ENCODE peak calls at places on chromosome 13, in four cellular contexts. P is osteocyte, C is cardiac septum, I is SK-N-SH. H is an unnamed sample.

GRCh38 chr13:63449549-63449948 is 2033.9 kb upstream of the PCDH20 start:
- DNase-seq in P (no peak), C (no peak), I (no peak), H (no peak)

GRCh38 chr13:113588394-113589111 is 4.0 kb downstream of the TFDP1 start:
- DNase-seq in P (peak; percentile 63), C (peak; percentile 41), I (no peak), H (no peak)

GRCh38 chr13:103243495-103243894 is 177.3 kb upstream of the SLC10A2 start:
- DNase-seq in P (no peak), C (no peak), I (no peak), H (no peak)

GRCh38 chr13:51645154-51645650 is 60.9 kb downstream of the WDFY2 start:
- DNase-seq in P (no peak), C (no peak), I (no peak), H (no peak)

GRCh38 chr13:93987458-93987857 is 492.0 kb downstream of the DCT start:
- DNase-seq in P (no peak), C (no peak), I (no peak), H (no peak)

GRCh38 chr13:33676700-33677048 is 141.3 kb upstream of the RFC3 start:
- DNase-seq in P (no peak), C (peak; percentile 77), I (peak; percentile 66), H (peak; percentile 65)

GRCh38 chr13:99393791-99394735 is 86.9 kb upstream of the GPR183 start:
- DNase-seq in P (no peak), C (peak; percentile 24), I (no peak), H (no peak)

GRCh38 chr13:40682449-40683240 is 16.2 kb upstream of the FOXO1 start:
- DNase-seq in P (no peak), C (no peak), I (no peak), H (no peak)

GRCh38 chr13:105774739-105775460 is 760.6 kb downstream of the EFNB2 start:
- DNase-seq in P (no peak), C (no peak), I (no peak), H (no peak)

GRCh38 chr13:27790523-27790922 is 1.8 kb upstream of the GSX1 start:
- DNase-seq in P (no peak), C (no peak), I (no peak), H (no peak)

GRCh38 chr13:41352935-41353801 is 42.1 kb downstream of the NAA16 start:
- DNase-seq in P (no peak), C (no peak), I (peak; percentile 55), H (no peak)

GRCh38 chr13:50208826-50209335 is 193.6 kb downstream of the KCNRG start:
- DNase-seq in P (peak; percentile 87), C (peak; percentile 89), I (no peak), H (peak; percentile 58)

GRCh38 chr13:27403252-27403678 is 21.2 kb upstream of the GTF3A start:
- DNase-seq in P (no peak), C (no peak), I (no peak), H (no peak)

H was measured in BE2C.